ENCODE peak calls at places on chromosomes 11 and 22, in nine cellular contexts. C is HAP-1, D is A673, T is coronary artery, J is BJ, O is A549, A is GM06990, K is iPS DF 6.9, Y is astrocyte of the spinal cord. U is an unnamed sample.

GRCh38 chr11:118339281-118340045 is 3.0 kb downstream of the CD3D start:
- DNase-seq in J (no peak), D (no peak), A (no peak), K (no peak), T (no peak), Y (no peak), C (no peak), O (no peak), U (no peak)

GRCh38 chr22:26990503-26991189 is 333.3 kb downstream of the MIAT start:
- DNase-seq in T (no peak), A (peak; percentile 8), J (no peak), Y (no peak), C (no peak), D (no peak), O (no peak), K (no peak), U (no peak)

GRCh38 chr11:128455766-128456165 is 131.6 kb downstream of the ETS1 start:
- DNase-seq in D (no peak), Y (no peak), K (no peak), A (no peak), J (no peak), C (no peak), O (no peak), T (no peak), U (no peak)

GRCh38 chr11:125932301-125932700 is 13.5 kb upstream of the VSIG10L2 start:
- DNase-seq in K (no peak), D (no peak), Y (no peak), O (no peak), T (no peak), J (no peak), A (no peak), C (no peak), U (no peak)

GRCh38 chr11:9858218-9858617 is 194.3 kb downstream of the SWAP70 start:
- DNase-seq in O (no peak), J (no peak), A (no peak), C (no peak), Y (no peak), K (no peak), T (no peak), D (no peak), U (no peak)

GRCh38 chr22:22210375-22210774 is 34.2 kb upstream of the VPREB1 start:
- DNase-seq in C (no peak), J (peak; percentile 3), A (peak; percentile 53), Y (peak; percentile 61), O (no peak), K (no peak), T (no peak), D (no peak), U (peak; percentile 79)

GRCh38 chr22:37242395-37242918 is 1.6 kb downstream of the RAC2 start:
- DNase-seq in J (no peak), C (no peak), T (no peak), O (no peak), K (no peak), Y (no peak), D (no peak), A (peak; percentile 83), U (peak; percentile 51)

GRCh38 chr22:48884292-48884691 is 943.4 kb downstream of the BRD1 start:
- DNase-seq in D (no peak), O (no peak), A (no peak), J (no peak), Y (no peak), T (no peak), K (no peak), C (no peak), U (no peak)

GRCh38 chr11:84780689-84781293 is 846.4 kb downstream of the DLG2 start:
- DNase-seq in T (no peak), J (no peak), D (peak; percentile 34), C (peak; percentile 73), Y (peak; percentile 47), O (no peak), K (no peak), A (no peak), U (peak; percentile 74)

GRCh38 chr22:37626144-37626543 is 13.3 kb upstream of the SH3BP1 start:
- DNase-seq in A (no peak), J (no peak), T (no peak), Y (no peak), K (no peak), O (no peak), C (no peak), D (peak; percentile 39), U (no peak)

GRCh38 chr11:15180212-15180814 is 65.6 kb downstream of the INSC start:
- DNase-seq in D (no peak), T (no peak), C (no peak), K (no peak), A (no peak), Y (no peak), O (no peak), J (no peak), U (no peak)

GRCh38 chr22:45468872-45469572 is 33.7 kb upstream of the FBLN1 start:
- DNase-seq in D (no peak), K (no peak), J (peak; percentile 68), A (no peak), O (no peak), T (no peak), Y (peak; percentile 70), C (peak; percentile 94), U (peak; percentile 70)

GRCh38 chr11:107682182-107682971 is 29.5 kb downstream of the SLN start:
- DNase-seq in K (no peak), T (no peak), C (no peak), O (no peak), Y (no peak), A (no peak), D (no peak), J (no peak), U (no peak)

GRCh38 chr11:64713031-64713780 is 9.8 kb downstream of the NRXN2 start:
- DNase-seq in J (no peak), K (no peak), T (no peak), D (peak; percentile 51), C (no peak), A (no peak), Y (peak; percentile 14), O (no peak), U (no peak)

GRCh38 chr11:106178361-106178760 is 100.9 kb downstream of the AASDHPPT start:
- DNase-seq in K (no peak), C (no peak), Y (no peak), D (no peak), J (no peak), O (no peak), A (no peak), T (no peak), U (peak; percentile 58)

GRCh38 chr11:70566768-70567530 is 168.6 kb downstream of the CTTN start:
- DNase-seq in C (no peak), A (no peak), T (no peak), Y (no peak), D (no peak), K (no peak), O (no peak), J (no peak), U (no peak)

GRCh38 chr11:70569996-70570692 is 171.8 kb downstream of the CTTN start:
- DNase-seq in D (no peak), J (no peak), T (no peak), O (no peak), K (no peak), C (no peak), A (no peak), Y (no peak), U (no peak)

GRCh38 chr11:70568504-70569172 is 170.3 kb downstream of the CTTN start:
- DNase-seq in Y (peak; percentile 33), A (no peak), O (no peak), T (no peak), J (no peak), K (no peak), C (no peak), D (peak; percentile 25), U (no peak)

GRCh38 chr11:70569173-70569890 is 171.0 kb downstream of the CTTN start:
- DNase-seq in O (no peak), Y (no peak), J (no peak), T (no peak), D (no peak), K (no peak), C (no peak), A (no peak), U (no peak)

DNA sequence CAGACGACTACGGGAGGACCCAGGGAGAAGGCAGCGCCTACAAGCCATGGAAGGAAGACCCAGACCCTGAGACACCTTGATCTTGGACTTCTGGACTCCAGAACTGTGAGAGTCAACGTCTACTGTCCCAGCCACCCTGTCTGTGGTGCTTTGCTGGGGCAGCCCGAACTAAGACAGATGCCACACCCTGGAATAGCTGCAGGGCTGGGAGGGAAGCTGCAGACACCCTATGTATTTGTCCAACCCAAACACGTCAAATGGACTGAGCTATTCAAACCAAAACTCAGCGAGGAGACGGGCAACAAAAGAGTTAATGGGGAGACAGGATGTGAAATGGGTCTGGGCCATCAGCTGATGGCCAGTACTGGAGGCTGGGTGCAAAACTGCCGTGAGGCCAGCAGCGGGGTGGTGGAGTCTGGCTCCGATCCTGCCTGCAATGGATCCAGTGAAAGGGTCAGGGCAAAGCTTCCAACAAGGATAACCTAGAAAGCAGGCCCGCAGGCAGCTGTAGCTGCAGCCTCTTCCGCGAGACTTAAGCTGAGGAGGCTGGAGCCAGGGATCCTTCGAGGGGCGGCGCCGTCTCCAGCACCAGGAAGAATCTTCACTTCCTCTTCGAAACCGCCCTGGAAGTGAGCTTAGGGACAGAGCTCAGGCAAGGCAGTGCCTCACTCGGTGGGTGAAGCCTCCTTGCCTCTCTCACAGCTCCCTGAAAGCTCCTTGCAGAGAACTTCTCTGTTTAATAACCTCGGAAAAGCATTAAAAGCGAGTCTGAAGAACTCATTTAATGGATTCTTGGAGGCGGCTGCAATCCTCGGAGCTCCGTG is 169.6 kb downstream of the CTTN start:
- DNase-seq in T (no peak), C (no peak), O (no peak), A (no peak), D (peak; percentile 58), J (no peak), Y (peak; percentile 26), K (no peak), U (no peak)
- H3K4me3 ChIP-seq in T (peak overlapping the region; percentile 70), C (no peak overlapping the region), O (no peak overlapping the region), A (no peak overlapping the region), D (peak overlapping the region; percentile 34), J (peak overlapping the region; percentile 34), Y (peak overlapping the region; percentile 30), K (no peak overlapping the region), U (no peak overlapping the region)

GRCh38 chr11:75891947-75892739 is 77.1 kb downstream of the UVRAG start:
- DNase-seq in J (no peak), K (no peak), A (peak; percentile 33), O (no peak), C (no peak), Y (no peak), D (no peak), T (no peak), U (no peak)
- H3K4me3 ChIP-seq in J (no peak overlapping the region), K (no peak overlapping the region), A (no peak overlapping the region), O (no peak overlapping the region), C (no peak overlapping the region), Y (no peak overlapping the region), D (no peak overlapping the region), T (no peak overlapping the region), U (no peak overlapping the region)

GRCh38 chr22:29167032-29167911 is 38.4 kb upstream of the EMID1 start:
- DNase-seq in O (no peak), D (no peak), K (no peak), C (no peak), T (peak; percentile 62), Y (no peak), J (no peak), A (peak; percentile 93), U (no peak)
- H3K4me3 ChIP-seq in O (no peak overlapping the region), D (no peak overlapping the region), K (no peak overlapping the region), C (no peak overlapping the region), T (no peak overlapping the region), Y (no peak overlapping the region), J (no peak overlapping the region), A (no peak overlapping the region), U (no peak overlapping the region)

DNA sequence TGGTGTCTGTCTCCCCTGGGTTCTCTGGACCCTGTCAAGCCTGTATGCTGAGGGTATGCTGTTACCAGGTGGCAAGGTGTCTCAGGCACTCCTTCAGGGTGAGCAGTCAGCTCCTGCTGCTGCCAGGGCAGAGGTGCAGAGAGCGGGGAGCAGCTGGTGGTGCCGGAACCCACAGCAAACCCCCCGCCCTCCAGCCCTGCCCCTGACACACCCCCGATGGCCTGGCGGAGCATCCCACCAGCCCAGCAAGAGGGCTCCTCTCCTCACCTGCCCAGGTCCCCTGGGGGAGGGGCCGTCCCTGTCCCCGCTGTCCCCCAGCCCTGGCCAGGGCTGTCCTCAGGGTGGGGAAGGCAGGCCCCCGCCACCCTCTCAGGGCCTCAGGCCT is 12.0 kb upstream of the PIM3 start:
- DNase-seq in O (no peak), K (no peak), J (no peak), T (no peak), D (no peak), C (no peak), A (no peak), Y (no peak), U (no peak)
- H3K4me3 ChIP-seq in O (no peak overlapping the region), K (no peak overlapping the region), J (no peak overlapping the region), T (no peak overlapping the region), D (no peak overlapping the region), C (no peak overlapping the region), A (no peak overlapping the region), Y (no peak overlapping the region), U (no peak overlapping the region)